ENCODE peak calls at places on chromosomes 7 and 10, in eight cellular contexts. L is effector memory CD8-positive, alpha-beta T cell; F is stimulated activated naive B cell treated with anti-CD40 and anti-IgM and Interleukin-4, amounts not matched to agents 10 μg/mL and 1 μg/mL and 100 μg/mL, for 72 hours; D is stimulated activated CD4-positive, alpha-beta T cell treated with anti-CD3 and anti-CD28 coated beads, Interleukin-1b, Interleukin-23, amount 100 ng/mL, for 24 hours; A is esophagus squamous epithelium; U is EL; O is left ventricle myocardium superior; N is HEK293T. M is an unnamed sample.

GRCh38 chr7:128240696-128241386 is at the start of gene LEP:
- DNase-seq in D (no peak), A (no peak), L (no peak), N (no peak), F (no peak), O (no peak), U (no peak), M (no peak)

GRCh38 chr7:39016609-39017008 is 38.9 kb downstream of the POU6F2 start:
- DNase-seq in O (no peak), U (no peak), A (no peak), F (no peak), L (no peak), D (no peak), N (no peak), M (no peak)

GRCh38 chr10:96991313-96991841 is 159.3 kb downstream of the LCOR start:
- DNase-seq in F (no peak), A (no peak), N (no peak), D (no peak), L (no peak), O (no peak), U (peak), M (no peak)

GRCh38 chr10:63930584-63930983 is 409.4 kb downstream of the REEP3 start:
- DNase-seq in O (no peak), U (no peak), N (no peak), A (no peak), L (no peak), D (no peak), F (no peak), M (no peak)

GRCh38 chr7:134662871-134663205 is 16.2 kb downstream of the BPGM start:
- DNase-seq in D (no peak), L (no peak), A (no peak), O (no peak), F (no peak), N (no peak), U (no peak), M (no peak)

GRCh38 chr7:106643189-106643588 is 17.8 kb downstream of the CCDC71L start:
- DNase-seq in O (no peak), D (no peak), L (no peak), F (no peak), A (no peak), U (no peak), N (no peak), M (no peak)

GRCh38 chr7:136086712-136087111 is 109.6 kb upstream of the MTPN start:
- DNase-seq in D (no peak), A (no peak), L (peak), O (peak), U (peak), N (peak), F (peak), M (peak)

GRCh38 chr7:32496052-32496813 is 944 bp downstream of the AVL9 start:
- DNase-seq in L (no peak), F (no peak), D (no peak), A (no peak), N (no peak), O (no peak), U (peak), M (peak)

GRCh38 chr7:150668472-150668911 is 17.0 kb upstream of the GIMAP2 start:
- DNase-seq in U (no peak), L (peak), A (no peak), N (no peak), D (no peak), O (no peak), F (no peak), M (no peak)

GRCh38 chr7:105759670-105760548 is 116.5 kb downstream of the ATXN7L1 start:
- DNase-seq in U (peak), N (peak), O (peak), L (no peak), F (no peak), A (no peak), D (no peak), M (peak)

GRCh38 chr7:15567036-15567435 is 5.2 kb upstream of the AGMO start:
- DNase-seq in L (no peak), F (no peak), U (no peak), A (no peak), D (no peak), N (no peak), O (no peak), M (no peak)

GRCh38 chr10:15901889-15902288 is 41.6 kb upstream of the MINDY3 start:
- DNase-seq in L (no peak), O (no peak), N (no peak), F (no peak), D (no peak), U (no peak), A (no peak), M (no peak)

GRCh38 chr10:132967540-132967939 is 25.2 kb upstream of the CFAP46 start:
- DNase-seq in A (no peak), F (no peak), D (no peak), O (no peak), U (no peak), L (no peak), N (no peak), M (no peak)

GRCh38 chr10:29243750-29244149 is 45.1 kb upstream of the LYZL1 start:
- DNase-seq in D (no peak), A (no peak), U (peak), O (no peak), N (no peak), L (no peak), F (no peak), M (peak)

GRCh38 chr7:47497367-47498096 is 84.4 kb downstream of the TNS3 start:
- DNase-seq in L (no peak), N (no peak), A (no peak), D (no peak), O (no peak), F (peak), U (no peak), M (no peak)

GRCh38 chr10:1394155-1394912 is 338.1 kb downstream of the WDR37 start:
- DNase-seq in U (no peak), D (no peak), N (no peak), F (no peak), A (no peak), L (no peak), O (no peak), M (no peak)

GRCh38 chr7:48875300-48875916 is 48.9 kb upstream of the CDC14C start:
- DNase-seq in L (no peak), O (peak), U (no peak), D (no peak), F (no peak), A (no peak), N (no peak), M (no peak)

GRCh38 chr10:18689498-18689897 is 30.3 kb downstream of the ARL5B start:
- DNase-seq in D (no peak), U (no peak), O (no peak), F (no peak), N (peak), A (no peak), L (no peak), M (peak)

GRCh38 chr7:54429106-54429505 is 113.1 kb upstream of the VSTM2A start:
- DNase-seq in O (no peak), D (no peak), L (no peak), N (no peak), U (no peak), F (no peak), A (no peak), M (no peak)

GRCh38 chr10:109475704-109476103 is 447.6 kb downstream of the XPNPEP1 start:
- DNase-seq in L (no peak), N (no peak), D (no peak), O (no peak), F (no peak), U (no peak), A (no peak), M (no peak)

GRCh38 chr10:14952851-14953451 is 945 bp downstream of the DCLRE1C start:
- DNase-seq in A (no peak), U (peak), F (no peak), D (no peak), O (no peak), N (no peak), L (no peak), M (no peak)

GRCh38 chr7:29308424-29308823 is 113.8 kb downstream of the CHN2 start:
- DNase-seq in A (no peak), N (no peak), F (no peak), O (no peak), D (no peak), U (no peak), L (no peak), M (no peak)

GRCh38 chr7:78254397-78255055 is 456.0 kb downstream of the PHTF2 start:
- DNase-seq in A (no peak), N (no peak), F (no peak), U (no peak), L (no peak), O (no peak), D (no peak), M (no peak)

GRCh38 chr7:33707427-33707826 is 197.9 kb upstream of the BMPER start:
- DNase-seq in F (no peak), A (no peak), D (no peak), U (no peak), N (no peak), O (no peak), L (peak), M (no peak)

GRCh38 chr10:29734980-29735627 is 100.3 kb upstream of the SVIL start:
- DNase-seq in A (no peak), U (peak), O (peak), N (peak), F (peak), D (peak), L (peak), M (no peak)

GRCh38 chr7:2038876-2039728 is 193.6 kb downstream of the MAD1L1 start:
- DNase-seq in A (no peak), L (no peak), N (no peak), U (no peak), D (no peak), F (no peak), O (peak), M (no peak)

GRCh38 chr10:84230359-84230758 is 5.0 kb upstream of the LRIT2 start:
- DNase-seq in F (no peak), L (no peak), D (no peak), O (no peak), U (no peak), N (no peak), A (no peak), M (no peak)

GRCh38 chr10:102870221-102870620 is 951 bp downstream of the AS3MT start:
- DNase-seq in U (no peak), F (no peak), A (no peak), O (no peak), L (no peak), D (no peak), N (no peak), M (no peak)

M was measured in erythroblast.